ENCODE peak calls at places on chromosomes 6 and 20, in seven cellular contexts. D is CD8-positive, alpha-beta T cell; A is GM23248; H is RWPE1; I is pancreas; N is heart right ventricle; Y is left lung. P is an unnamed sample.

GRCh38 chr6:73506246-73506645 is 14.6 kb downstream of the EEF1A1 start:
- DNase-seq in I (no peak), H (no peak), D (no peak), N (no peak), A (no peak), Y (no peak), P (no peak)

GRCh38 chr6:63434936-63435335 is 115.2 kb upstream of the LGSN start:
- DNase-seq in A (no peak), N (no peak), D (no peak), H (no peak), Y (no peak), I (no peak), P (no peak)

GRCh38 chr6:109440325-109441068 is at the start of the genes PPIL6 and SMPD2:
- DNase-seq in Y (peak), A (peak), D (peak), N (peak), I (peak), H (peak), P (peak)

GRCh38 chr6:106751501-106752252 is 122.3 kb downstream of the QRSL1 start:
- DNase-seq in Y (no peak), H (peak), A (peak), D (no peak), I (peak), N (no peak), P (no peak)

GRCh38 chr6:19135706-19136105 is 701.5 kb upstream of the ID4 start:
- DNase-seq in H (no peak), D (no peak), Y (no peak), N (no peak), A (no peak), I (no peak), P (no peak)

GRCh38 chr6:43391448-43392031 is 22.1 kb upstream of the ZNF318 start:
- DNase-seq in N (no peak), D (peak), A (no peak), I (no peak), H (no peak), Y (no peak), P (no peak)

GRCh38 chr6:42911171-42912021 is 4.5 kb upstream of the PTCRA start:
- DNase-seq in I (no peak), H (no peak), A (peak), D (no peak), Y (no peak), N (no peak), P (no peak)

GRCh38 chr20:2697768-2698167 is 5.2 kb downstream of the EBF4 start:
- DNase-seq in Y (no peak), I (no peak), A (no peak), D (no peak), N (no peak), H (no peak), P (no peak)

GRCh38 chr6:34671801-34672656 is 24.5 kb downstream of the ILRUN start:
- DNase-seq in H (peak), D (peak), A (peak), I (no peak), Y (no peak), N (no peak), P (no peak)

GRCh38 chr20:8616792-8617191 is 452.1 kb upstream of the PLCB4 start:
- DNase-seq in A (peak), D (no peak), Y (no peak), H (no peak), I (no peak), N (no peak), P (no peak)

GRCh38 chr6:24600903-24601302 is 45.1 kb downstream of the KIAA0319 start:
- DNase-seq in Y (no peak), A (no peak), I (no peak), N (no peak), D (no peak), H (no peak), P (no peak)

GRCh38 chr6:112680076-112680475 is 332.9 kb downstream of the RFPL4B start:
- DNase-seq in H (no peak), D (no peak), A (peak), Y (no peak), I (no peak), N (no peak), P (no peak)

GRCh38 chr6:90044833-90045337 is 150.6 kb downstream of the GJA10 start:
- DNase-seq in Y (no peak), H (no peak), D (no peak), A (peak), I (no peak), N (no peak), P (no peak)

GRCh38 chr6:134519456-134519855 is 201.5 kb upstream of the SGK1 start:
- DNase-seq in D (no peak), Y (no peak), N (peak), I (no peak), A (no peak), H (no peak), P (peak)

GRCh38 chr20:13492001-13492480 is 146.7 kb downstream of the TASP1 start:
- DNase-seq in I (no peak), D (no peak), H (peak), N (no peak), Y (no peak), A (peak), P (no peak)

GRCh38 chr6:111057074-111057752 is 30.1 kb upstream of the SLC16A10 start:
- DNase-seq in A (peak), H (peak), N (peak), D (no peak), I (peak), Y (no peak), P (no peak)

GRCh38 chr20:9230406-9230805 is 161.5 kb downstream of the PLCB4 start:
- DNase-seq in H (no peak), Y (no peak), D (no peak), N (no peak), I (no peak), A (no peak), P (no peak)

GRCh38 chr20:20441259-20441658 is 73.4 kb downstream of the INSM1 start:
- DNase-seq in N (no peak), A (no peak), H (no peak), Y (no peak), D (no peak), I (no peak), P (no peak)

GRCh38 chr6:146770965-146771735 is 172.4 kb downstream of the ADGB start:
- DNase-seq in Y (peak), H (no peak), I (no peak), N (peak), A (peak), D (peak), P (peak)

GRCh38 chr6:26598267-26598666 is 1.5 kb downstream of the ABT1 start:
- DNase-seq in D (no peak), A (no peak), I (no peak), N (no peak), H (no peak), Y (peak), P (no peak)

GRCh38 chr20:41408986-41409385 is 42.4 kb upstream of the EMILIN3 start:
- DNase-seq in I (no peak), N (no peak), D (no peak), H (no peak), A (no peak), Y (no peak), P (no peak)

GRCh38 chr6:20266851-20267608 is 54.8 kb upstream of the MBOAT1 start:
- DNase-seq in H (peak), D (no peak), A (no peak), N (no peak), I (no peak), Y (no peak), P (no peak)

GRCh38 chr20:64107736-64108457 is 532 bp upstream of the NPBWR2 start:
- DNase-seq in I (no peak), N (no peak), A (no peak), D (no peak), Y (peak), H (no peak), P (peak)

GRCh38 chr6:19465240-19465639 is 371.9 kb upstream of the ID4 start:
- DNase-seq in A (no peak), I (no peak), D (no peak), H (no peak), N (no peak), Y (no peak), P (no peak)

GRCh38 chr6:133641111-133641510 is 247.8 kb upstream of the TCF21 start:
- DNase-seq in A (peak), N (no peak), I (no peak), H (no peak), Y (no peak), D (no peak), P (no peak)

GRCh38 chr6:145271601-145272000 is 463.7 kb downstream of the EPM2A start:
- DNase-seq in D (no peak), Y (no peak), I (no peak), H (no peak), N (no peak), A (no peak), P (no peak)

GRCh38 chr6:3385660-3386151 is 71.1 kb downstream of the SLC22A23 start:
- DNase-seq in I (no peak), Y (no peak), H (no peak), A (peak), D (no peak), N (no peak), P (no peak)

GRCh38 chr20:54475334-54476287 is at the start of gene DOK5:
- DNase-seq in N (peak), H (no peak), A (peak), I (peak), Y (peak), D (no peak), P (peak)

GRCh38 chr6:44264154-44265002 is 973 bp downstream of the NFKBIE start:
- DNase-seq in A (peak), N (no peak), H (peak), I (no peak), D (no peak), Y (peak), P (peak)

GRCh38 chr20:59751075-59751711 is 146.9 kb downstream of the PHACTR3 start:
- DNase-seq in N (peak), A (peak), H (peak), I (peak), D (no peak), Y (peak), P (no peak)

GRCh38 chr6:121297699-121298098 is 36.6 kb downstream of the TBC1D32 start:
- DNase-seq in H (no peak), Y (no peak), D (no peak), N (no peak), A (peak), I (no peak), P (no peak)

GRCh38 chr6:143513410-143513809 is 1.9 kb upstream of the FUCA2 start:
- DNase-seq in A (peak), H (peak), I (no peak), Y (no peak), N (no peak), D (peak), P (no peak)

GRCh38 chr6:37097335-37097734 is 72.6 kb upstream of the PIM1 start:
- DNase-seq in Y (no peak), I (no peak), A (no peak), N (no peak), D (no peak), H (no peak), P (no peak)

GRCh38 chr20:17128206-17128605 is 98.6 kb upstream of the PCSK2 start:
- DNase-seq in D (no peak), A (no peak), Y (no peak), H (no peak), N (no peak), I (no peak), P (no peak)

GRCh38 chr6:71376830-71377229 is 88.2 kb downstream of the OGFRL1 start:
- DNase-seq in I (no peak), Y (no peak), A (no peak), D (no peak), N (no peak), H (no peak), P (no peak)

DNA sequence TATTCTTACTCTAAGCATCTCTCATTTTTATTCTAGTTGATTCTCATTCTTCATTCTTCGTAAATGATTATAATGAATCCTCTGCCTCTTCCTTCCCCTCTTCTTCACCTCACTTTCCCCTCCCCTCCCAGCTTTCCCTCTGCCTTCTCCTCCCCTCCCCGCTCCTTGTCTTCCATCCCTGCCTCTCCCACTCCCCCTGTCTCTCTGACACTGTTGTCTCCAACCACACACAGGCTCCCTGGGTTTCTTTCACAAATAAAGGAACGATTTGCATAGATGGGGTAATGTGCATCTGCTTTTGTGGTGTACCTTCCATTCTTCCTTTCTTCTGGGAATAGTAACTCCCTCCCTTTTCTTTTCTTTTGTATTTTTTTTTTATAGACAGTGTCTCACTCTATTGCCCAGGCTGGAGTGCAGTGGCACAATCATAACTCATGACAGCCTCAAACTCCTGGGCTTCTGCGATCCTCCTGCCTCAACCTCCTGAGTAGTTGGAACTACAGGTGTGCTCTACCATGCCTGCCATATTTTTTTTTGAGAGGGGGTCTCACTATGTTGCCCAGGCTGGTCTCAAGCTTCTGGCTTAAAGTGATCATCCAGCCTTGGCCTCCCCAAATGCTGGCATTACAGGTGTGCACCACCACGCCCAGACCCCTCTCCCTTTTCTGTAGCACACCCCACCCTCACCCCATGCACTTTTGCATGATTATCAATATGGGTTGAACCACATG is 318.6 kb downstream of the PRKN start:
- DNase-seq in A (no peak), D (no peak), I (no peak), Y (no peak), H (no peak), N (no peak), P (no peak)
- H3K27ac ChIP-seq in A (no peak), D (no peak), I (no peak), Y (no peak), H (no peak), N (no peak), P (no peak)

DNA sequence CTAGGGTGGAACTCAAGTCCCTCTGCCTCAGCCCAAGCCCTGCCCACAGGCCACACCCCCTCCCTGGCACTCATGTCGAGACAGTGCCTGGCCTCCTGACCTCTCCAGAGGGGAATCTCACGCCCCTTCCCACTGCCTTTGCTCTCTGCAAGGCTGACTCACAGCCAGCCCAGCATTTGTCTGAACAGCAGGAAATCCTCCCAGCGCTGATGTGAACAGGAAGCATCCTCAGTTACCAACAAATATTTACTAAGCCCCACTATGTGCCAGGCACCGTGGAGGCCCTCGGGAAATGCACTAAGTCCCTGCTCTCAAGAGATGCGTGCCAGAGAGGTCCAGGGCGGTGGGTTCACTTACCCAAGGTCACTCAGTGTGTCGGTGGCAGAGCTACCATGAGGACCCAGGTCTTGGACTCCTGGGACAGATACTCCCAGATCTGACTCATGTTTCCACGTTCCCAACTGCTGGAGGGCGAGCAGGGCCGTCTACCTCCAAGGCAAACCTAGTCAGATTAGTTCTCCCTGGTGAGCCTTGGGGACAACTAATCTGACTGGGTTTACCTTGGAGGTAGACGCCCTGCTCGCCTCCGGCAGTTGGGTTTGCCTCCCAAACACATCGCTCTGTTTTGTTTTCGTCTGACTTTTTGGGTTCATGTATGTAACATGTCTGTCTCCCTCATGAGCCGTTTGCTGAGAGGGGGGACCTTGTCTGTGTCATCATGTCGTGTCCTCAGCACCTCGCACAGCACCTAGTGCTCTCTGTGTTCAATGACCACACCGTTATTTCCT is 7.7 kb downstream of the ADA start:
- DNase-seq in A (peak), N (peak), I (peak), H (peak), Y (peak), D (peak), P (no peak)
- H3K27ac ChIP-seq in A (peak), N (peak), I (peak), H (peak), Y (peak), D (peak), P (peak)

GRCh38 chr6:38221236-38221635 is 401.7 kb downstream of the ZFAND3 start:
- DNase-seq in Y (no peak), A (no peak), D (no peak), N (no peak), H (no peak), I (no peak), P (no peak)
- H3K27ac ChIP-seq in Y (no peak), A (no peak), D (no peak), N (no peak), H (no peak), I (no peak), P (no peak)

GRCh38 chr6:137925299-137925698 is 58.2 kb downstream of the TNFAIP3 start:
- DNase-seq in A (no peak), I (no peak), D (no peak), N (no peak), H (no peak), Y (no peak), P (no peak)

GRCh38 chr6:137921823-137922222 is 54.8 kb downstream of the TNFAIP3 start:
- DNase-seq in D (no peak), Y (no peak), N (no peak), A (peak), H (no peak), I (no peak), P (no peak)

GRCh38 chr6:137926985-137927384 is 59.9 kb downstream of the TNFAIP3 start:
- DNase-seq in N (no peak), I (no peak), Y (no peak), H (no peak), D (no peak), A (no peak), P (no peak)

GRCh38 chr6:137926207-137926731 is 59.2 kb downstream of the TNFAIP3 start:
- DNase-seq in N (no peak), H (peak), I (no peak), D (no peak), Y (no peak), A (peak), P (no peak)

GRCh38 chr6:137923866-137924616 is 57.0 kb downstream of the TNFAIP3 start:
- DNase-seq in N (no peak), I (no peak), Y (no peak), D (no peak), A (peak), H (no peak), P (no peak)
- H3K27ac ChIP-seq in N (no peak), I (no peak), Y (no peak), D (no peak), A (no peak), H (no peak), P (no peak)

GRCh38 chr6:17885079-17885478 is 102.4 kb downstream of the KIF13A start:
- DNase-seq in N (no peak), I (no peak), D (no peak), A (peak), H (no peak), Y (no peak), P (no peak)
- H3K27ac ChIP-seq in N (no peak), I (no peak), D (no peak), A (peak), H (no peak), Y (peak), P (no peak)